ENCODE peak calls at places on chromosomes 4 and X, in four cellular contexts. One of them, this sample, is unnamed.

GRCh38 chr4:158865520-158866177 is 96.8 kb downstream of the FNIP2 start:
- DNase-seq in tibial nerve: no peak
- DNase-seq in endodermal cell: no peak
- DNase-seq in testis: no peak
- DNase-seq in this sample: no peak

GRCh38 chrX:44651347-44651746 is 108.7 kb upstream of the FUNDC1 start:
- DNase-seq in tibial nerve: no peak
- DNase-seq in endodermal cell: peak
- DNase-seq in testis: no peak
- DNase-seq in this sample: no peak

GRCh38 chr4:142236268-142236667 is 599.9 kb downstream of the IL15 start:
- DNase-seq in tibial nerve: no peak
- DNase-seq in endodermal cell: no peak
- DNase-seq in testis: no peak
- DNase-seq in this sample: no peak

GRCh38 chrX:137743414-137743813 is 177.5 kb downstream of the ZIC3 start:
- DNase-seq in tibial nerve: no peak
- DNase-seq in endodermal cell: peak
- DNase-seq in testis: no peak
- DNase-seq in this sample: no peak

GRCh38 chr4:30536231-30536630 is 183.9 kb upstream of the PCDH7 start:
- DNase-seq in tibial nerve: no peak
- DNase-seq in endodermal cell: no peak
- DNase-seq in testis: no peak
- DNase-seq in this sample: no peak

GRCh38 chrX:107448625-107449468 is 605 bp upstream of the FRMPD3 start:
- DNase-seq in tibial nerve: no peak
- DNase-seq in endodermal cell: peak
- DNase-seq in testis: no peak
- DNase-seq in this sample: no peak

GRCh38 chrX:47235691-47236103 is 2.9 kb downstream of the USP11 start:
- DNase-seq in tibial nerve: no peak
- DNase-seq in endodermal cell: no peak
- DNase-seq in testis: no peak
- DNase-seq in this sample: no peak

GRCh38 chrX:54043696-54044125 is 562 bp downstream of the PHF8 start:
- DNase-seq in tibial nerve: peak
- DNase-seq in endodermal cell: peak
- DNase-seq in testis: no peak
- DNase-seq in this sample: no peak

GRCh38 chr4:165106518-165106917 is 6.1 kb downstream of the TMEM192 start:
- DNase-seq in tibial nerve: no peak
- DNase-seq in endodermal cell: no peak
- DNase-seq in testis: no peak
- DNase-seq in this sample: peak

GRCh38 chrX:48696301-48697181 is at the start of gene SUV39H1:
- DNase-seq in tibial nerve: peak
- DNase-seq in endodermal cell: peak
- DNase-seq in testis: peak
- DNase-seq in this sample: peak

GRCh38 chrX:15216280-15216679 is 53.6 kb downstream of the ASB9 start:
- DNase-seq in tibial nerve: no peak
- DNase-seq in endodermal cell: no peak
- DNase-seq in testis: no peak
- DNase-seq in this sample: no peak

GRCh38 chrX:140505421-140506337 is 810 bp upstream of the SOX3 start:
- DNase-seq in tibial nerve: no peak
- DNase-seq in endodermal cell: peak
- DNase-seq in testis: no peak
- DNase-seq in this sample: no peak

GRCh38 chrX:96474357-96475125 is 210.1 kb upstream of the DIAPH2 start:
- DNase-seq in tibial nerve: no peak
- DNase-seq in endodermal cell: no peak
- DNase-seq in testis: no peak
- DNase-seq in this sample: no peak

GRCh38 chrX:77930581-77930980 is 20.1 kb downstream of the ATP7A start:
- DNase-seq in tibial nerve: no peak
- DNase-seq in endodermal cell: no peak
- DNase-seq in testis: no peak
- DNase-seq in this sample: no peak

GRCh38 chrX:41982966-41983365 is 59.6 kb upstream of the CASK start:
- DNase-seq in tibial nerve: no peak
- DNase-seq in endodermal cell: no peak
- DNase-seq in testis: no peak
- DNase-seq in this sample: no peak

GRCh38 chrX:33198561-33199279 is 12.6 kb downstream of the DMD start:
- DNase-seq in tibial nerve: no peak
- DNase-seq in endodermal cell: no peak
- DNase-seq in testis: no peak
- DNase-seq in this sample: no peak

GRCh38 chrX:106726485-106727437 is at the start of gene RNF128:
- DNase-seq in tibial nerve: no peak
- DNase-seq in endodermal cell: peak
- DNase-seq in testis: peak
- DNase-seq in this sample: no peak

GRCh38 chr4:41057456-41057855 is 156.9 kb downstream of the APBB2 start:
- DNase-seq in tibial nerve: peak
- DNase-seq in endodermal cell: no peak
- DNase-seq in testis: no peak
- DNase-seq in this sample: no peak

GRCh38 chrX:43559643-43560042 is 96.5 kb upstream of the MAOA start:
- DNase-seq in tibial nerve: peak
- DNase-seq in endodermal cell: peak
- DNase-seq in testis: peak
- DNase-seq in this sample: peak

GRCh38 chr4:183468210-183469095 is 24.0 kb downstream of the CDKN2AIP start:
- DNase-seq in tibial nerve: no peak
- DNase-seq in endodermal cell: no peak
- DNase-seq in testis: no peak
- DNase-seq in this sample: no peak

GRCh38 chrX:8815460-8816065 is 14.4 kb upstream of the FAM9A start:
- DNase-seq in tibial nerve: peak
- DNase-seq in endodermal cell: peak
- DNase-seq in testis: peak
- DNase-seq in this sample: no peak

GRCh38 chr4:75005727-75006126 is 72.8 kb downstream of the PARM1 start:
- DNase-seq in tibial nerve: no peak
- DNase-seq in endodermal cell: no peak
- DNase-seq in testis: no peak
- DNase-seq in this sample: no peak

GRCh38 chr4:18767921-18768320 is 746.4 kb upstream of the LCORL start:
- DNase-seq in tibial nerve: no peak
- DNase-seq in endodermal cell: no peak
- DNase-seq in testis: no peak
- DNase-seq in this sample: no peak

GRCh38 chr4:8168832-8169598 is 10.4 kb upstream of the ABLIM2 start:
- DNase-seq in tibial nerve: no peak
- DNase-seq in endodermal cell: no peak
- DNase-seq in testis: no peak
- DNase-seq in this sample: no peak

GRCh38 chr4:8169763-8170162 is 11.2 kb upstream of the ABLIM2 start:
- DNase-seq in tibial nerve: no peak
- DNase-seq in endodermal cell: no peak
- DNase-seq in testis: no peak
- DNase-seq in this sample: no peak

GRCh38 chr4:8167291-8167690 is 8.7 kb upstream of the ABLIM2 start:
- DNase-seq in tibial nerve: no peak
- DNase-seq in endodermal cell: no peak
- DNase-seq in testis: no peak
- DNase-seq in this sample: no peak

GRCh38 chr4:8167815-8168214 is 9.2 kb upstream of the ABLIM2 start:
- DNase-seq in tibial nerve: no peak
- DNase-seq in endodermal cell: no peak
- DNase-seq in testis: peak
- DNase-seq in this sample: no peak

GRCh38 chr4:8168232-8168631 is 9.6 kb upstream of the ABLIM2 start:
- DNase-seq in tibial nerve: no peak
- DNase-seq in endodermal cell: peak
- DNase-seq in testis: no peak
- DNase-seq in this sample: no peak
- H3K27ac ChIP-seq in tibial nerve: no peak
- H3K27ac ChIP-seq in endodermal cell: no peak
- H3K27ac ChIP-seq in testis: no peak
- H3K27ac ChIP-seq in this sample: no peak

GRCh38 chrX:10990418-10990817 is 120.7 kb upstream of the HCCS start:
- DNase-seq in tibial nerve: no peak
- DNase-seq in endodermal cell: no peak
- DNase-seq in testis: no peak
- DNase-seq in this sample: no peak
- H3K27ac ChIP-seq in tibial nerve: no peak
- H3K27ac ChIP-seq in endodermal cell: no peak
- H3K27ac ChIP-seq in testis: no peak
- H3K27ac ChIP-seq in this sample: no peak

GRCh38 chr4:177225605-177226004 is 84.1 kb upstream of the NEIL3 start:
- DNase-seq in tibial nerve: no peak
- DNase-seq in endodermal cell: no peak
- DNase-seq in testis: no peak
- DNase-seq in this sample: no peak

GRCh38 chr4:177227636-177228035 is 82.0 kb upstream of the NEIL3 start:
- DNase-seq in tibial nerve: no peak
- DNase-seq in endodermal cell: no peak
- DNase-seq in testis: no peak
- DNase-seq in this sample: no peak

GRCh38 chr4:177228599-177228998 is 81.1 kb upstream of the NEIL3 start:
- DNase-seq in tibial nerve: no peak
- DNase-seq in endodermal cell: no peak
- DNase-seq in testis: no peak
- DNase-seq in this sample: no peak

GRCh38 chr4:177220376-177220775 is 89.3 kb upstream of the NEIL3 start:
- DNase-seq in tibial nerve: no peak
- DNase-seq in endodermal cell: no peak
- DNase-seq in testis: no peak
- DNase-seq in this sample: no peak

GRCh38 chr4:177222776-177223175 is 86.9 kb upstream of the NEIL3 start:
- DNase-seq in tibial nerve: no peak
- DNase-seq in endodermal cell: no peak
- DNase-seq in testis: no peak
- DNase-seq in this sample: no peak
- H3K27ac ChIP-seq in tibial nerve: no peak
- H3K27ac ChIP-seq in endodermal cell: no peak
- H3K27ac ChIP-seq in testis: no peak
- H3K27ac ChIP-seq in this sample: no peak

DNA sequence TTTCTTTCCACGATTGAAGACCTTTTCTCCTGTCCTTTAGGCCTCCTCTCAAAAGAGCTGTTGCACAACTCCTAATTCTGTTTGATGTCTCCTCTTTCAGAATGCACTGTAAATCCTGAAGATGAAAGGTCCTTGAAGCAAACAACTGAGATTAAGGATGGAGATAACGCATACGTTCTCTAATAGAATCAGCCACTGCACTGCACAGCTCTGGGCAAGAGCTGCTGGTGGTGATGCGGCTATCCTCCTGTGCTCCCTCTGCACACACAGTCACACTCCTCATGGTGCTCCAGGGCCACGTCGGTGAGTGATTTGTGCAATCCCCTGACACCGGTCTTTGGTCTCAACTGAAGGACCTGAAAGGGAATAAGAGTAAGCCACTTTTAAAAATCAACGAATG is 208.7 kb downstream of the PDGFC start:
- DNase-seq in tibial nerve: no peak
- DNase-seq in endodermal cell: no peak
- DNase-seq in testis: no peak
- DNase-seq in this sample: no peak
- H3K27ac ChIP-seq in tibial nerve: no peak
- H3K27ac ChIP-seq in endodermal cell: no peak
- H3K27ac ChIP-seq in testis: no peak
- H3K27ac ChIP-seq in this sample: no peak

GRCh38 chr4:67035501-67035900 is 509.8 kb downstream of the CENPC start:
- DNase-seq in tibial nerve: no peak
- DNase-seq in endodermal cell: no peak
- DNase-seq in testis: no peak
- DNase-seq in this sample: no peak

GRCh38 chr4:67035986-67036385 is 509.3 kb downstream of the CENPC start:
- DNase-seq in tibial nerve: no peak
- DNase-seq in endodermal cell: no peak
- DNase-seq in testis: no peak
- DNase-seq in this sample: no peak

GRCh38 chr4:67030636-67031035 is 514.7 kb downstream of the CENPC start:
- DNase-seq in tibial nerve: no peak
- DNase-seq in endodermal cell: no peak
- DNase-seq in testis: no peak
- DNase-seq in this sample: no peak
- H3K27ac ChIP-seq in tibial nerve: no peak
- H3K27ac ChIP-seq in endodermal cell: no peak
- H3K27ac ChIP-seq in testis: no peak
- H3K27ac ChIP-seq in this sample: no peak

GRCh38 chrX:19852014-19853005 is 35.1 kb downstream of the SH3KBP1 start:
- DNase-seq in tibial nerve: no peak
- DNase-seq in endodermal cell: no peak
- DNase-seq in testis: no peak
- DNase-seq in this sample: no peak

GRCh38 chrX:19846995-19847790 is 40.2 kb downstream of the SH3KBP1 start:
- DNase-seq in tibial nerve: peak
- DNase-seq in endodermal cell: peak
- DNase-seq in testis: peak
- DNase-seq in this sample: peak

GRCh38 chrX:19848110-19848509 is 39.3 kb downstream of the SH3KBP1 start:
- DNase-seq in tibial nerve: no peak
- DNase-seq in endodermal cell: no peak
- DNase-seq in testis: no peak
- DNase-seq in this sample: no peak

DNA sequence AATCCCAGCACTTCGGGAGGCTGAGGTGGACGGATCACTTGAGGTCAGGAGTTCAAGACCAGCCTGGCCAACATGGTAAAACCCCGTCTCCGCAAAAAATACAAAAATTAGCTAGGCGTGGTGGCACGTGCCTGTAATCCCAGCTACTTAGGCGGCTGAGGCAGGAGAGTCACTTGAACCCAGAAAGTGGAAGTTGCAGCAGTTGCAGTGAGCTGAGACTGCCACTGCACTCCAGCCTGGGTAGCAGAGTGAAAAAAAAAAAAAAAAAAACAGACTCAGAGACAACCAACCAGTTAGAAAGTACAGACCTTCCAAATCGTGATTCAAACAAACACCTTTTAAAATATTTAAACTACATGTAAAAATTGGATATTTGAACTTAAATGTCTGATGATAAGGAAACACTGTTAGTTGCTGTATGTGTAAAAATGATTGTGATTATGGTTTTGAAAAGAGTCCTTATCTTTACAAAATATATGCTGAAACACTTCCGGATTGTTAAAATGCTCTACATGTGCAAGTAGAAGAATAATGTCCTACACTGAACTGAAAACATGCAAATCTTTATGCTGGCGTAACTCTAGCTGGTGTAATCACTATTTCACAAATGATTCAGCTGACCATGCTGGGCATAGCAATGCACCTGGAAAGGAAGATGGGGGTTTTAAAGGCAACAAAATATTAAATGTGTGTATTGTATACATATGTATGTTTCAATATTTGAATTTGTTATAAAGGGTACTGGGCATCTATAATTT is 37.8 kb downstream of the SH3KBP1 start:
- DNase-seq in tibial nerve: no peak
- DNase-seq in endodermal cell: no peak
- DNase-seq in testis: no peak
- DNase-seq in this sample: no peak
- H3K27ac ChIP-seq in tibial nerve: no peak
- H3K27ac ChIP-seq in endodermal cell: no peak
- H3K27ac ChIP-seq in testis: no peak
- H3K27ac ChIP-seq in this sample: no peak

This sample was measured in right atrium auricular region.